ENCODE peak calls at places on chromosomes 7 and 10, in nine cellular contexts. One of them, this sample, is unnamed.

GRCh38 chr7:23477962-23478866 is 7.9 kb upstream of the IGF2BP3 start:
- DNase-seq in neural crest cell: no peak
- DNase-seq in thoracic aorta: no peak
- DNase-seq in epithelial cell of esophagus: no peak
- DNase-seq in GM06990: no peak
- DNase-seq in A673: no peak
- DNase-seq in left ventricle myocardium inferior: no peak
- DNase-seq in mucosa of descending colon: no peak
- DNase-seq in PC-9: no peak
- DNase-seq in this sample: no peak

GRCh38 chr10:100153239-100153840 is 32.5 kb downstream of the ERLIN1 start:
- DNase-seq in neural crest cell: no peak
- DNase-seq in thoracic aorta: no peak
- DNase-seq in epithelial cell of esophagus: peak
- DNase-seq in GM06990: no peak
- DNase-seq in A673: no peak
- DNase-seq in left ventricle myocardium inferior: no peak
- DNase-seq in mucosa of descending colon: no peak
- DNase-seq in PC-9: no peak
- DNase-seq in this sample: peak

GRCh38 chr10:17984056-17984455 is 32.3 kb downstream of the SLC39A12 start:
- DNase-seq in neural crest cell: no peak
- DNase-seq in thoracic aorta: no peak
- DNase-seq in epithelial cell of esophagus: peak
- DNase-seq in GM06990: peak
- DNase-seq in A673: no peak
- DNase-seq in left ventricle myocardium inferior: no peak
- DNase-seq in mucosa of descending colon: no peak
- DNase-seq in PC-9: peak
- DNase-seq in this sample: peak

GRCh38 chr10:97539523-97540200 is 32.9 kb upstream of the ANKRD2 start:
- DNase-seq in neural crest cell: no peak
- DNase-seq in thoracic aorta: no peak
- DNase-seq in epithelial cell of esophagus: peak
- DNase-seq in GM06990: no peak
- DNase-seq in A673: no peak
- DNase-seq in left ventricle myocardium inferior: no peak
- DNase-seq in mucosa of descending colon: no peak
- DNase-seq in PC-9: peak
- DNase-seq in this sample: peak

GRCh38 chr10:75062900-75063299 is 48.6 kb upstream of the SAMD8 start:
- DNase-seq in neural crest cell: no peak
- DNase-seq in thoracic aorta: no peak
- DNase-seq in epithelial cell of esophagus: peak
- DNase-seq in GM06990: no peak
- DNase-seq in A673: no peak
- DNase-seq in left ventricle myocardium inferior: no peak
- DNase-seq in mucosa of descending colon: no peak
- DNase-seq in PC-9: no peak
- DNase-seq in this sample: no peak

GRCh38 chr7:711093-711966 is 15.2 kb upstream of the DNAAF5 start:
- DNase-seq in neural crest cell: no peak
- DNase-seq in thoracic aorta: no peak
- DNase-seq in epithelial cell of esophagus: no peak
- DNase-seq in GM06990: no peak
- DNase-seq in A673: no peak
- DNase-seq in left ventricle myocardium inferior: no peak
- DNase-seq in mucosa of descending colon: no peak
- DNase-seq in PC-9: no peak
- DNase-seq in this sample: no peak

GRCh38 chr7:2621061-2621828 is 10.5 kb upstream of the TTYH3 start:
- DNase-seq in neural crest cell: no peak
- DNase-seq in thoracic aorta: no peak
- DNase-seq in epithelial cell of esophagus: no peak
- DNase-seq in GM06990: no peak
- DNase-seq in A673: no peak
- DNase-seq in left ventricle myocardium inferior: peak
- DNase-seq in mucosa of descending colon: peak
- DNase-seq in PC-9: no peak
- DNase-seq in this sample: peak

GRCh38 chr7:44318296-44318695 is 7.1 kb downstream of the CAMK2B start:
- DNase-seq in neural crest cell: no peak
- DNase-seq in thoracic aorta: no peak
- DNase-seq in epithelial cell of esophagus: no peak
- DNase-seq in GM06990: no peak
- DNase-seq in A673: no peak
- DNase-seq in left ventricle myocardium inferior: no peak
- DNase-seq in mucosa of descending colon: no peak
- DNase-seq in PC-9: no peak
- DNase-seq in this sample: no peak

GRCh38 chr10:100562806-100563293 is 27.1 kb downstream of the HIF1AN start:
- DNase-seq in neural crest cell: peak
- DNase-seq in thoracic aorta: no peak
- DNase-seq in epithelial cell of esophagus: peak
- DNase-seq in GM06990: peak
- DNase-seq in A673: peak
- DNase-seq in left ventricle myocardium inferior: no peak
- DNase-seq in mucosa of descending colon: peak
- DNase-seq in PC-9: peak
- DNase-seq in this sample: no peak

GRCh38 chr7:125122225-125122624 is 192.6 kb upstream of the POT1 start:
- DNase-seq in neural crest cell: no peak
- DNase-seq in thoracic aorta: no peak
- DNase-seq in epithelial cell of esophagus: no peak
- DNase-seq in GM06990: no peak
- DNase-seq in A673: no peak
- DNase-seq in left ventricle myocardium inferior: no peak
- DNase-seq in mucosa of descending colon: peak
- DNase-seq in PC-9: no peak
- DNase-seq in this sample: no peak

GRCh38 chr10:21978191-21978862 is 25.2 kb downstream of the DNAJC1 start:
- DNase-seq in neural crest cell: no peak
- DNase-seq in thoracic aorta: no peak
- DNase-seq in epithelial cell of esophagus: peak
- DNase-seq in GM06990: no peak
- DNase-seq in A673: no peak
- DNase-seq in left ventricle myocardium inferior: no peak
- DNase-seq in mucosa of descending colon: no peak
- DNase-seq in PC-9: no peak
- DNase-seq in this sample: peak

GRCh38 chr10:91908358-91909177 is 718 bp downstream of the FGFBP3 start:
- DNase-seq in neural crest cell: no peak
- DNase-seq in thoracic aorta: peak
- DNase-seq in epithelial cell of esophagus: peak
- DNase-seq in GM06990: peak
- DNase-seq in A673: peak
- DNase-seq in left ventricle myocardium inferior: peak
- DNase-seq in mucosa of descending colon: peak
- DNase-seq in PC-9: peak
- DNase-seq in this sample: peak

GRCh38 chr10:132137111-132138072 is 49.4 kb upstream of the DPYSL4 start:
- DNase-seq in neural crest cell: no peak
- DNase-seq in thoracic aorta: no peak
- DNase-seq in epithelial cell of esophagus: no peak
- DNase-seq in GM06990: no peak
- DNase-seq in A673: no peak
- DNase-seq in left ventricle myocardium inferior: peak
- DNase-seq in mucosa of descending colon: no peak
- DNase-seq in PC-9: no peak
- DNase-seq in this sample: no peak

GRCh38 chr10:30433286-30433778 is 652 bp upstream of the MAP3K8 start:
- DNase-seq in neural crest cell: peak
- DNase-seq in thoracic aorta: no peak
- DNase-seq in epithelial cell of esophagus: peak
- DNase-seq in GM06990: peak
- DNase-seq in A673: peak
- DNase-seq in left ventricle myocardium inferior: peak
- DNase-seq in mucosa of descending colon: peak
- DNase-seq in PC-9: peak
- DNase-seq in this sample: peak

GRCh38 chr7:69445549-69445948 is 152.7 kb upstream of the AUTS2 start:
- DNase-seq in neural crest cell: no peak
- DNase-seq in thoracic aorta: no peak
- DNase-seq in epithelial cell of esophagus: no peak
- DNase-seq in GM06990: no peak
- DNase-seq in A673: no peak
- DNase-seq in left ventricle myocardium inferior: no peak
- DNase-seq in mucosa of descending colon: no peak
- DNase-seq in PC-9: no peak
- DNase-seq in this sample: no peak

GRCh38 chr10:118841881-118842605 is 87.3 kb upstream of the CACUL1 start:
- DNase-seq in neural crest cell: no peak
- DNase-seq in thoracic aorta: no peak
- DNase-seq in epithelial cell of esophagus: no peak
- DNase-seq in GM06990: no peak
- DNase-seq in A673: no peak
- DNase-seq in left ventricle myocardium inferior: no peak
- DNase-seq in mucosa of descending colon: no peak
- DNase-seq in PC-9: no peak
- DNase-seq in this sample: no peak

GRCh38 chr7:80661729-80662128 is 23.3 kb downstream of the CD36 start:
- DNase-seq in neural crest cell: no peak
- DNase-seq in thoracic aorta: no peak
- DNase-seq in epithelial cell of esophagus: no peak
- DNase-seq in GM06990: no peak
- DNase-seq in A673: peak
- DNase-seq in left ventricle myocardium inferior: no peak
- DNase-seq in mucosa of descending colon: no peak
- DNase-seq in PC-9: no peak
- DNase-seq in this sample: peak
- TF ChIP-seq CTCF in neural crest cell: peak
- TF ChIP-seq CTCF in thoracic aorta: no peak
- TF ChIP-seq CTCF in epithelial cell of esophagus: peak
- TF ChIP-seq CTCF in GM06990: peak
- TF ChIP-seq CTCF in A673: peak
- TF ChIP-seq CTCF in left ventricle myocardium inferior: peak
- TF ChIP-seq CTCF in mucosa of descending colon: no peak
- TF ChIP-seq CTCF in PC-9: peak
- TF ChIP-seq CTCF in this sample: peak

GRCh38 chr10:6647811-6648526 is 67.9 kb upstream of the PRKCQ start:
- DNase-seq in neural crest cell: peak
- DNase-seq in thoracic aorta: no peak
- DNase-seq in epithelial cell of esophagus: peak
- DNase-seq in GM06990: peak
- DNase-seq in A673: peak
- DNase-seq in left ventricle myocardium inferior: no peak
- DNase-seq in mucosa of descending colon: peak
- DNase-seq in PC-9: peak
- DNase-seq in this sample: peak
- TF ChIP-seq CTCF in neural crest cell: peak
- TF ChIP-seq CTCF in thoracic aorta: peak
- TF ChIP-seq CTCF in epithelial cell of esophagus: peak
- TF ChIP-seq CTCF in GM06990: peak
- TF ChIP-seq CTCF in A673: peak
- TF ChIP-seq CTCF in left ventricle myocardium inferior: peak
- TF ChIP-seq CTCF in mucosa of descending colon: peak
- TF ChIP-seq CTCF in PC-9: peak
- TF ChIP-seq CTCF in this sample: peak

GRCh38 chr7:49775949-49776443 is 2.6 kb downstream of the VWC2 start:
- DNase-seq in neural crest cell: no peak
- DNase-seq in thoracic aorta: no peak
- DNase-seq in epithelial cell of esophagus: no peak
- DNase-seq in GM06990: no peak
- DNase-seq in A673: no peak
- DNase-seq in left ventricle myocardium inferior: no peak
- DNase-seq in mucosa of descending colon: no peak
- DNase-seq in PC-9: no peak
- DNase-seq in this sample: no peak

GRCh38 chr7:49775065-49775948 is 1.9 kb downstream of the VWC2 start:
- DNase-seq in neural crest cell: peak
- DNase-seq in thoracic aorta: no peak
- DNase-seq in epithelial cell of esophagus: no peak
- DNase-seq in GM06990: no peak
- DNase-seq in A673: no peak
- DNase-seq in left ventricle myocardium inferior: no peak
- DNase-seq in mucosa of descending colon: peak
- DNase-seq in PC-9: no peak
- DNase-seq in this sample: no peak

GRCh38 chr7:49778731-49779270 is 5.4 kb downstream of the VWC2 start:
- DNase-seq in neural crest cell: no peak
- DNase-seq in thoracic aorta: no peak
- DNase-seq in epithelial cell of esophagus: no peak
- DNase-seq in GM06990: no peak
- DNase-seq in A673: no peak
- DNase-seq in left ventricle myocardium inferior: no peak
- DNase-seq in mucosa of descending colon: no peak
- DNase-seq in PC-9: no peak
- DNase-seq in this sample: no peak

GRCh38 chr7:49774459-49775064 is 1.1 kb downstream of the VWC2 start:
- DNase-seq in neural crest cell: peak
- DNase-seq in thoracic aorta: no peak
- DNase-seq in epithelial cell of esophagus: no peak
- DNase-seq in GM06990: no peak
- DNase-seq in A673: no peak
- DNase-seq in left ventricle myocardium inferior: peak
- DNase-seq in mucosa of descending colon: no peak
- DNase-seq in PC-9: no peak
- DNase-seq in this sample: no peak

DNA sequence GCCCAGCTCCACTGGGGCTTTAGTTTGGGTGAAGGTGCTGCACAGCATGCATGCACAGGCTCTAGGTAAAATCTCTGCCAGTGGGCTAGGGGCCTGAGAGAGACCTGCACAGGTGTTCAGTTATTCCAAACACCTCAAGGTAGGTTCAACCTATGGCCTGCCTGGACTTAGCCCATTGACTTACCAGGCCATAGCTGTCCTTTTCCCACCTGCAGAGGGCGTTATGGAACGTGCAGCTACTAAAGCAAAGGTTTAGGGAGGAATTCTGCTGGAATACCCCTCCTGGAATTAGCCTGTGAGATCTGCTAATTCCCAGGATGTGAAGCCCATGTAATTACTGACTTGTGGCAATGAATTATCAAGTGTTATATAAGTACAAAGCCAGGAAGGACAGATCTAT is 3.6 kb downstream of the VWC2 start:
- DNase-seq in neural crest cell: peak
- DNase-seq in thoracic aorta: no peak
- DNase-seq in epithelial cell of esophagus: peak
- DNase-seq in GM06990: no peak
- DNase-seq in A673: no peak
- DNase-seq in left ventricle myocardium inferior: no peak
- DNase-seq in mucosa of descending colon: peak
- DNase-seq in PC-9: no peak
- DNase-seq in this sample: no peak
- TF ChIP-seq CTCF in neural crest cell: peak
- TF ChIP-seq CTCF in thoracic aorta: no peak
- TF ChIP-seq CTCF in epithelial cell of esophagus: peak
- TF ChIP-seq CTCF in GM06990: peak
- TF ChIP-seq CTCF in A673: peak
- TF ChIP-seq CTCF in left ventricle myocardium inferior: peak
- TF ChIP-seq CTCF in mucosa of descending colon: no peak
- TF ChIP-seq CTCF in PC-9: no peak
- TF ChIP-seq CTCF in this sample: peak

DNA sequence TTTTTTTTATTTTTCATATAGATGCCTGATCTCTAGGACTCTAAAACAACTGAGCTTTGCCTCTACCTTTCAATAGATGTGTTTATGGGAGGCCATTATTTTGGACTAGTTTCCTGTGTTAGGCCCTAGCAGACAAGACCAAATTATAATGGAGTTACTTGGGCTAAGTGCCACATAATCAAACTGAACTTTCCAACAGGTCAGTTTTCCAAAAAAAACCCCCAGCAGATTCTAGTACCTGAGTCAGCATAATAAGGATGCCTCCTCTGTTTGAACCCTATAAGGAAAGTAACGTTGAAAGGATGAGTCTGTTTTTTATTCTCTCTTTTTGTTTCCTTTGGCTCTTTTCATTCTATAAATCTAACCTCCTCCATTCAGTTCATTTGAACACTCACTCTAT is 148.1 kb upstream of the FAM3C start:
- DNase-seq in neural crest cell: no peak
- DNase-seq in thoracic aorta: no peak
- DNase-seq in epithelial cell of esophagus: no peak
- DNase-seq in GM06990: no peak
- DNase-seq in A673: no peak
- DNase-seq in left ventricle myocardium inferior: no peak
- DNase-seq in mucosa of descending colon: no peak
- DNase-seq in PC-9: no peak
- DNase-seq in this sample: peak
- TF ChIP-seq CTCF in neural crest cell: no peak
- TF ChIP-seq CTCF in thoracic aorta: no peak
- TF ChIP-seq CTCF in epithelial cell of esophagus: no peak
- TF ChIP-seq CTCF in GM06990: no peak
- TF ChIP-seq CTCF in A673: no peak
- TF ChIP-seq CTCF in left ventricle myocardium inferior: no peak
- TF ChIP-seq CTCF in mucosa of descending colon: no peak
- TF ChIP-seq CTCF in PC-9: no peak
- TF ChIP-seq CTCF in this sample: no peak

This sample was measured in PC-3.